ENCODE peak calls at places on chromosomes 7 and 10, in four cellular contexts. R is HepG2, D is A549, T is GM12878. W is an unnamed sample.
A peak's percentile ranks its signal among the peaks of the same experiment; 100 is the strongest.

GRCh38 chr10:77531441-77532001 is 106.1 kb downstream of the KCNMA1 start:
- DNase-seq in D (peak; percentile 82), T (no peak), R (no peak), W (no peak)

GRCh38 chr10:1645896-1646295 is 91.4 kb downstream of the ADARB2 start:
- DNase-seq in D (no peak), T (no peak), R (no peak), W (no peak)

GRCh38 chr10:113053881-113054280 is 103.8 kb downstream of the TCF7L2 start:
- DNase-seq in T (no peak), D (no peak), R (no peak), W (no peak)

GRCh38 chr10:32445036-32445435 is 904 bp upstream of the CCDC7 start:
- DNase-seq in T (no peak), R (no peak), D (peak; percentile 9), W (peak; percentile 18)

GRCh38 chr10:46094931-46095755 is 49.1 kb upstream of the MSMB start:
- DNase-seq in R (no peak), D (no peak), T (no peak), W (no peak)

GRCh38 chr7:1908823-1909420 is 238.8 kb downstream of the ELFN1 start:
- DNase-seq in T (no peak), R (no peak), D (no peak), W (no peak)

GRCh38 chr7:154899893-154900292 is 103.0 kb downstream of the PAXIP1 start:
- DNase-seq in D (no peak), R (no peak), T (no peak), W (no peak)

GRCh38 chr10:82866424-82867020 is 991.5 kb downstream of the NRG3 start:
- DNase-seq in R (no peak), D (no peak), T (no peak), W (no peak)

GRCh38 chr10:13977861-13978843 is 352.6 kb downstream of the FRMD4A start:
- DNase-seq in R (no peak), T (no peak), D (no peak), W (no peak)

GRCh38 chr10:54194768-54195167 is 606.3 kb downstream of the PCDH15 start:
- DNase-seq in T (peak; percentile 4), R (no peak), D (no peak), W (no peak)

GRCh38 chr7:55018361-55019328 is at the start of gene EGFR:
- DNase-seq in T (no peak), R (no peak), D (peak; percentile 75), W (no peak)

GRCh38 chr7:129210256-129210988 is 14.4 kb upstream of the AHCYL2 start:
- DNase-seq in T (no peak), R (peak; percentile 45), D (peak; percentile 60), W (peak; percentile 84)

GRCh38 chr7:144407266-144407931 is 3.9 kb upstream of the NOBOX start:
- DNase-seq in R (no peak), T (no peak), D (no peak), W (no peak)

GRCh38 chr10:28459453-28460144 is 73.3 kb upstream of the WAC start:
- DNase-seq in T (no peak), R (no peak), D (no peak), W (no peak)

GRCh38 chr7:98957766-98958165 is 79.4 kb downstream of the TRRAP start:
- DNase-seq in T (no peak), R (no peak), D (no peak), W (no peak)

GRCh38 chr10:26269754-26270153 is 53.2 kb downstream of the GAD2 start:
- DNase-seq in D (peak; percentile 65), R (peak; percentile 38), T (no peak), W (no peak)

GRCh38 chr10:92965314-92965713 is 95.3 kb upstream of the CYP26C1 start:
- DNase-seq in D (peak; percentile 63), T (no peak), R (peak; percentile 41), W (peak; percentile 7)

GRCh38 chr10:20240643-20241042 is 424.4 kb downstream of the PLXDC2 start:
- DNase-seq in T (no peak), D (no peak), R (no peak), W (no peak)

GRCh38 chr7:27196287-27196739 is 3.6 kb downstream of the HOXA13 start:
- DNase-seq in T (peak; percentile 16), R (peak; percentile 54), D (peak; percentile 79), W (peak; percentile 70)

GRCh38 chr10:102522874-102523249 is 19.1 kb downstream of the SUFU start:
- DNase-seq in D (no peak), T (no peak), R (no peak), W (no peak)

GRCh38 chr10:70774810-70775678 is 10.1 kb downstream of the TBATA start:
- DNase-seq in R (peak; percentile 8), D (no peak), T (no peak), W (no peak)

GRCh38 chr10:71272122-71272771 is 46.8 kb upstream of the SLC29A3 start:
- DNase-seq in D (no peak), T (no peak), R (no peak), W (no peak)

GRCh38 chr10:97640868-97641811 is 669 bp downstream of the PI4K2A start:
- DNase-seq in T (no peak), R (no peak), D (no peak), W (peak; percentile 39)

GRCh38 chr7:157513162-157513621 is 176.4 kb downstream of the DNAJB6 start:
- DNase-seq in D (peak; percentile 30), R (no peak), T (no peak), W (peak; percentile 34)

GRCh38 chr7:34931739-34932138 is 105.5 kb downstream of the DPY19L1 start:
- DNase-seq in T (no peak), R (no peak), D (no peak), W (no peak)

GRCh38 chr7:34928560-34928959 is 108.7 kb downstream of the DPY19L1 start:
- DNase-seq in D (no peak), T (no peak), R (no peak), W (no peak)

GRCh38 chr7:34928052-34928451 is 109.2 kb downstream of the DPY19L1 start:
- DNase-seq in T (no peak), R (peak; percentile 46), D (peak; percentile 57), W (peak; percentile 64)
- TF ChIP-seq HDAC2 in T (no peak), R (no peak), D (no peak), W (no peak)

GRCh38 chr10:130230611-130231010 is 94.4 kb downstream of the GLRX3 start:
- DNase-seq in D (no peak), T (no peak), R (no peak), W (no peak)
- TF ChIP-seq JUNB in D (no peak), T (no peak), R (no peak), W (no peak)

GRCh38 chr7:94941844-94942632 is 34.6 kb downstream of the PPP1R9A start:
- DNase-seq in D (no peak), R (no peak), T (no peak), W (no peak)
- TF ChIP-seq EP300 in D (no peak), R (no peak), T (no peak), W (no peak)

DNA sequence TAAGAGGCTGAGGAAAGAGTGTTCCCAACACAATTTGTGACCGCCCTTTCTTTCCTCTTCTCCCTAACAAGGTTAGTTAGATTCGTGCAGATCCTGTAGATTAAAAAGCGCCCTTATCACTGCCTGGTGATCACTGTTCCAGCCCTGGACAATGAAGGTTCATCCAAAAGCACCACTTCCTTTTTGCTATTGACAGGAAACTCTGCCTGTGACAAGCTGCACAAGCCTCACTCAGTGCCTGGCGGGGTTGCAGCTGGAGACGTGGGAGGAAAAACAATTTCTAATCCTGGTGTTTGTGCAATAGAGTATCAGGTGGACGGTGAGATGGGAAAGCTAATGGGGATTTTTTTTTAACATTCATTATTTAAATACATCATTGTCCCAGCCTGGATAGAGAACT is 105.9 kb upstream of the CAV2 start:
- DNase-seq in D (no peak), T (no peak), R (no peak), W (no peak)
- TF ChIP-seq HDAC2 in D (no peak), T (no peak), R (no peak), W (no peak)

GRCh38 chr7:73569042-73569608 is 9.3 kb downstream of the TBL2 start:
- DNase-seq in R (no peak), D (no peak), T (no peak), W (no peak)

GRCh38 chr7:73565675-73566342 is 8.3 kb upstream of the BCL7B start:
- DNase-seq in D (no peak), T (no peak), R (no peak), W (no peak)

GRCh38 chr7:73567701-73568685 is 10.4 kb downstream of the TBL2 start:
- DNase-seq in D (no peak), T (no peak), R (no peak), W (no peak)

GRCh38 chr7:73570521-73570920 is 7.9 kb downstream of the TBL2 start:
- DNase-seq in D (no peak), R (no peak), T (no peak), W (no peak)

GRCh38 chr7:73567140-73567539 is 9.7 kb upstream of the BCL7B start:
- DNase-seq in D (no peak), R (no peak), T (no peak), W (no peak)
- TF ChIP-seq JUNB in D (no peak), R (no peak), T (no peak), W (no peak)

DNA sequence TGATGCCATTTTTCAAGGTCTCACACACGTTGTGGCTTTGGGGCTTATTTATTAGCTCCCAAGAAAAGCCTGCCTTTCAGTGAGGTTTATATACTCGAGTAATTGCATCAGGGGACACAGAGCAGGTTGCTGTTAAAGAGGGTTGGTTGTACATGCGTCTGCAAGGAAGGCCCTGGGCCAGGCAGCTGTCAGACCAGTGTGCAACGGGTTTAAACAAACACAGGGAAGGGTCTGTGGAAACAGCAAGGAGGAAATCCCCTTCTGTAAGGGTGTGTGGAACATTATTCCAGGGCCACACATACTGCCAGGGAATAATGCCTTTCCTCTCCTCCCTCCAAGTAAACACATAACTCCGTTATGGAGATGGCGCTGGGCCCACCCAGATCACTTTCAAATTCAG is 1.7 kb upstream of the CHST15 start:
- DNase-seq in R (no peak), D (no peak), T (no peak), W (no peak)
- TF ChIP-seq EP300 in R (no peak), D (no peak), T (no peak), W (no peak)